ENCODE peak calls at places on chromosomes 1 and 21, in seven cellular contexts. O is HCT116, F is K562, U is HepG2, T is SK-N-SH, H is H1, L is GM12878. V is an unnamed sample.

GRCh38 chr1:162899422-162900168 is 38.6 kb upstream of the CCDC190 start:
- DNase-seq in O (no peak), F (no peak), U (no peak), T (no peak), H (no peak), L (no peak), V (no peak)

GRCh38 chr1:69911301-69911801 is 294.0 kb downstream of the LRRC40 start:
- DNase-seq in O (no peak), F (no peak), U (no peak), T (no peak), H (no peak), L (no peak), V (no peak)

GRCh38 chr1:210687582-210688279 is 359.0 kb downstream of the HHAT start:
- DNase-seq in O (no peak), F (no peak), U (no peak), T (no peak), H (no peak), L (no peak), V (no peak)

GRCh38 chr1:206649261-206649660 is 13.9 kb downstream of the DYRK3 start:
- DNase-seq in O (no peak), F (no peak), U (no peak), T (no peak), H (no peak), L (no peak), V (no peak)

GRCh38 chr1:198391666-198392065 is 148.8 kb downstream of the ATP6V1G3 start:
- DNase-seq in O (no peak), F (no peak), U (no peak), T (no peak), H (no peak), L (no peak), V (no peak)

GRCh38 chr21:41451753-41452676 is 26.0 kb downstream of the MX1 start:
- DNase-seq in O (no peak), F (no peak), U (no peak), T (no peak), H (no peak), L (no peak), V (no peak)

GRCh38 chr1:242784074-242784473 is 259.6 kb upstream of the PLD5 start:
- DNase-seq in O (no peak), F (no peak), U (no peak), T (no peak), H (no peak), L (no peak), V (no peak)

GRCh38 chr1:116325922-116326321 is 47.1 kb upstream of the ATP1A1 start:
- DNase-seq in O (no peak), F (no peak), U (no peak), T (no peak), H (no peak), L (no peak), V (no peak)

GRCh38 chr21:29196021-29196663 is 65.7 kb downstream of the MAP3K7CL start:
- DNase-seq in O (peak; percentile 77), F (peak; percentile 73), U (peak; percentile 70), T (peak; percentile 16), H (peak; percentile 5), L (peak; percentile 90), V (peak; percentile 9)

GRCh38 chr1:230857077-230857476 is 11.2 kb downstream of the C1orf198 start:
- DNase-seq in O (no peak), F (no peak), U (no peak), T (no peak), H (no peak), L (no peak), V (no peak)

GRCh38 chr1:104329278-104329677 is 579.6 kb downstream of the AMY1C start:
- DNase-seq in O (no peak), F (no peak), U (no peak), T (no peak), H (no peak), L (no peak), V (no peak)

GRCh38 chr21:42614391-42614790 is 39.0 kb upstream of the PDE9A start:
- DNase-seq in O (no peak), F (no peak), U (no peak), T (no peak), H (no peak), L (no peak), V (no peak)

GRCh38 chr1:214280386-214281029 is 451 bp upstream of the SMYD2 start:
- DNase-seq in O (no peak), F (peak; percentile 39), U (peak; percentile 55), T (peak; percentile 52), H (no peak), L (no peak), V (no peak)

GRCh38 chr1:69441496-69441895 is 126.2 kb upstream of the LRRC7 start:
- DNase-seq in O (no peak), F (no peak), U (no peak), T (no peak), H (no peak), L (no peak), V (no peak)

GRCh38 chr1:223323491-223324484 is 40.2 kb downstream of the SUSD4 start:
- DNase-seq in O (no peak), F (no peak), U (no peak), T (no peak), H (no peak), L (no peak), V (no peak)

GRCh38 chr1:50667710-50668356 is 244.6 kb upstream of the DMRTA2 start:
- DNase-seq in O (no peak), F (no peak), U (no peak), T (no peak), H (no peak), L (no peak), V (no peak)

GRCh38 chr1:213550804-213551203 is 437.0 kb upstream of the PROX1 start:
- DNase-seq in O (no peak), F (no peak), U (no peak), T (no peak), H (no peak), L (no peak), V (no peak)

GRCh38 chr1:935751-936231 is 12.1 kb downstream of the SAMD11 start:
- DNase-seq in O (no peak), F (peak; percentile 74), U (no peak), T (peak; percentile 94), H (no peak), L (no peak), V (no peak)

GRCh38 chr1:14804626-14805025 is 206.1 kb downstream of the KAZN start:
- DNase-seq in O (peak; percentile 7), F (peak; percentile 77), U (no peak), T (peak; percentile 40), H (peak; percentile 19), L (no peak), V (no peak)

GRCh38 chr1:237864338-237865244 is 26.1 kb downstream of the ZP4 start:
- DNase-seq in O (no peak), F (peak; percentile 45), U (peak; percentile 54), T (peak; percentile 81), H (peak; percentile 41), L (peak; percentile 5), V (peak; percentile 74)

GRCh38 chr1:18573170-18573569 is 57.5 kb upstream of the PAX7 start:
- DNase-seq in O (no peak), F (no peak), U (no peak), T (no peak), H (no peak), L (no peak), V (no peak)

DNA sequence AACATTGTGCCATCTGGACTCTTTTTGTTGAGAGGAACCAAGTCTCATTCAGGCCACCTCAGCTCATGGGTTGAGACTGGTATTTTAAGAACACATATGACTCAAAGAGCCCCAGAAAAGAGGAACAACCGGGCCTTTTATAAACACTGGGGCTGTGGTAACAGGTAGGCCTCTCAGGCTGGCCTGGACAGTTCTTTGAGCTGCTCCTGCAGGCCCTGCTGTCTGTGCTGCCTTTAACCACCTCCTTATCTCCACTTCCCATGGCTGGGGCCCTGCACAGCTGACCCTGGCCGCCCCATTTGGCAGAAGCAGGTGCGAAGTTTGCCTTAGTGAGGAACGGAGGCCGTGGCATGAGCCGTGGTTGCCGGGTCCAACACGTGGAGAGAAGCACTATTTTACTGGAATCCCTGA is 163.3 kb downstream of the RHOU start:
- DNase-seq in O (no peak), F (peak; percentile 17), U (no peak), T (no peak), H (no peak), L (no peak), V (no peak)
- TF ChIP-seq JUND in O (no peak), F (no peak), U (no peak), T (no peak), H (no peak), L (no peak), V (no peak)

DNA sequence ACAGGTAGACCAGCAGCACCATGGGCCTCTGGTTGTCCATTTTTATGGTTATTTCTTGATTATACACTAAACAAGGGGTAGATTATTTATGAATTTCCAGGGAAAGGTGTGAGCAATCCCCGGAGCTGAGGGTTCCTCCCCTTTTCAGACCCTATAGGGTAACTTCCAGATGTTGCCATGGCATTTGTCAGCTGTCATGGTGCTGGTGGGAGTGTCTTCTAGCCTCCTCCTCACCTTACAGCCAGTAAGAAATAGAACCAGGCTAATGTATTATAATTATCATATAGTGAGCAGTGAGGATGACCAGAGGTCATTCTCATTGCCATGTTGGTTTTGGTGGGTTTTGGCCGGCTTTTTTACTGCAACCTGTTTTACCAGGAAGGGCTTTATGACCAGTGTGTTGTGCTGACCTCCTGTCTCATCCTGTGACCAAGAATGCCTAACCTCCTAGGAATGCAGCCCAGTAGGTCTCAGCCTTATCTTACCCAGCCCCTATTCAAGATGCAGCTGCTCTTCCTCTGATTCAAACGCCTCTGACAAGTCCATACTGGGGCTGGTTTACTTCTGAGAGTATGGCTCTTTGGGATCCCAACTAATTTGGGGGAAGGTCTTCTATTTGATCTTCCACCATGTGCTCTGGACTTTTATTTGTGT is 13.5 kb upstream of the TINAGL1 start:
- DNase-seq in O (peak; percentile 56), F (no peak), U (no peak), T (no peak), H (no peak), L (no peak), V (no peak)
- TF ChIP-seq JUND in O (peak; percentile 54), F (no peak), U (no peak), T (no peak), H (no peak), L (no peak), V (no peak)

GRCh38 chr1:37323486-37324377 is 150.6 kb upstream of the ZC3H12A start:
- DNase-seq in O (no peak), F (peak; percentile 83), U (peak; percentile 33), T (peak; percentile 76), H (peak; percentile 44), L (no peak), V (no peak)
- TF ChIP-seq JUND in O (no peak), F (no peak), U (no peak), T (no peak), H (no peak), L (no peak), V (no peak)

GRCh38 chr1:187839873-187840272 is 1011.1 kb downstream of the PLA2G4A start:
- DNase-seq in O (no peak), F (no peak), U (no peak), T (no peak), H (no peak), L (no peak), V (no peak)

GRCh38 chr1:187840557-187840956 is 1011.8 kb downstream of the PLA2G4A start:
- DNase-seq in O (no peak), F (no peak), U (no peak), T (no peak), H (no peak), L (no peak), V (no peak)

GRCh38 chr1:187838335-187839293 is 1009.9 kb downstream of the PLA2G4A start:
- DNase-seq in O (no peak), F (no peak), U (no peak), T (no peak), H (no peak), L (no peak), V (no peak)

GRCh38 chr1:187844313-187844712 is 1015.6 kb downstream of the PLA2G4A start:
- DNase-seq in O (no peak), F (no peak), U (no peak), T (no peak), H (no peak), L (no peak), V (no peak)

GRCh38 chr1:187842406-187843165 is 1013.8 kb downstream of the PLA2G4A start:
- DNase-seq in O (no peak), F (no peak), U (no peak), T (no peak), H (no peak), L (no peak), V (peak; percentile 33)
- TF ChIP-seq JUND in O (no peak), F (no peak), U (no peak), T (no peak), H (no peak), L (no peak), V (no peak)

V was measured in T47D.